ENCODE peak calls at places on chromosomes 1 and 21, in seven cellular contexts. Y is gastrocnemius medialis, A is heart left ventricle, P is IMR-90, V is HCT116, K is NB4, H is transverse colon. O is an unnamed sample.

GRCh38 chr1:43531453-43531905 is 796 bp downstream of the PTPRF start:
- DNase-seq in A (no peak), P (no peak), V (no peak), H (peak; percentile 63), K (no peak), Y (no peak), O (no peak)

GRCh38 chr1:201053155-201053860 is 29.8 kb upstream of the KIF21B start:
- DNase-seq in H (no peak), A (no peak), K (peak; percentile 9), V (no peak), P (no peak), Y (no peak), O (no peak)

GRCh38 chr1:151839457-151840409 is at the start of gene C2CD4D:
- DNase-seq in V (peak; percentile 27), H (peak; percentile 87), A (no peak), K (no peak), P (no peak), Y (peak; percentile 6), O (peak; percentile 53)

GRCh38 chr1:230383425-230383824 is 42.7 kb downstream of the PGBD5 start:
- DNase-seq in A (no peak), Y (no peak), V (no peak), H (no peak), K (no peak), P (no peak), O (no peak)

GRCh38 chr1:218658899-218659298 is 313.8 kb downstream of the TGFB2 start:
- DNase-seq in K (no peak), Y (no peak), A (no peak), H (no peak), V (no peak), P (peak; percentile 87), O (no peak)

GRCh38 chr21:45320991-45321656 is 33.4 kb upstream of the POFUT2 start:
- DNase-seq in A (no peak), Y (no peak), P (no peak), V (no peak), K (no peak), H (no peak), O (no peak)

GRCh38 chr1:45925728-45926287 is 122.4 kb downstream of the MAST2 start:
- DNase-seq in P (no peak), H (no peak), V (no peak), Y (no peak), A (no peak), K (no peak), O (no peak)

GRCh38 chr21:39444406-39445145 is 1.0 kb downstream of the LCA5L start:
- DNase-seq in K (peak; percentile 4), P (peak; percentile 58), H (no peak), Y (no peak), V (no peak), A (no peak), O (no peak)

GRCh38 chr1:197418693-197419092 is 150.6 kb downstream of the CRB1 start:
- DNase-seq in A (no peak), P (no peak), K (no peak), Y (no peak), V (no peak), H (no peak), O (no peak)

GRCh38 chr21:21897275-21897883 is 899.2 kb downstream of the NCAM2 start:
- DNase-seq in V (no peak), P (no peak), H (no peak), Y (no peak), K (no peak), A (no peak), O (no peak)

GRCh38 chr1:232600430-232601258 is 29.3 kb downstream of the SIPA1L2 start:
- DNase-seq in H (no peak), V (no peak), P (peak; percentile 58), A (no peak), Y (no peak), K (no peak), O (no peak)

GRCh38 chr1:65221638-65222421 is 73.8 kb downstream of the AK4 start:
- DNase-seq in K (no peak), P (no peak), A (no peak), Y (no peak), H (no peak), V (no peak), O (no peak)

GRCh38 chr1:13901041-13901440 is 201.1 kb downstream of the PRDM2 start:
- DNase-seq in H (no peak), V (no peak), Y (no peak), K (no peak), A (no peak), P (no peak), O (no peak)

GRCh38 chr1:178644308-178645120 is 80.5 kb upstream of the RALGPS2 start:
- DNase-seq in V (no peak), A (peak; percentile 43), Y (no peak), P (peak; percentile 59), K (no peak), H (peak; percentile 44), O (peak; percentile 30)

GRCh38 chr1:213127074-213127473 is 76.0 kb downstream of the RPS6KC1 start:
- DNase-seq in A (no peak), Y (no peak), H (no peak), V (no peak), P (peak; percentile 8), K (no peak), O (no peak)

GRCh38 chr1:47216278-47217059 is 15.6 kb downstream of the TAL1 start:
- DNase-seq in K (no peak), Y (no peak), H (no peak), A (no peak), V (no peak), P (no peak), O (no peak)

GRCh38 chr1:47213230-47213676 is 18.8 kb downstream of the TAL1 start:
- DNase-seq in H (no peak), K (no peak), A (no peak), P (no peak), Y (no peak), V (no peak), O (no peak)

GRCh38 chr1:47212636-47213229 is 19.3 kb downstream of the TAL1 start:
- DNase-seq in P (no peak), K (no peak), Y (no peak), A (no peak), V (no peak), H (no peak), O (no peak)

GRCh38 chr1:47215713-47216112 is 16.3 kb downstream of the TAL1 start:
- DNase-seq in Y (no peak), V (no peak), K (no peak), A (no peak), H (no peak), P (no peak), O (no peak)

GRCh38 chr1:47214554-47214953 is 17.5 kb downstream of the TAL1 start:
- DNase-seq in H (no peak), A (no peak), Y (no peak), P (no peak), K (no peak), V (no peak), O (no peak)
- TF ChIP-seq POLR2A in H (no peak), A (no peak), Y (no peak), P (no peak), K (no peak), V (no peak), O (no peak)

GRCh38 chr1:212034516-212035122 is 738 bp downstream of the INTS7 start:
- DNase-seq in A (no peak), K (no peak), Y (peak; percentile 19), V (no peak), H (no peak), P (no peak), O (no peak)
- TF ChIP-seq CTCF in A (no peak), K (peak; percentile 49), Y (no peak), V (no peak), H (no peak), P (no peak), O (no peak)

DNA sequence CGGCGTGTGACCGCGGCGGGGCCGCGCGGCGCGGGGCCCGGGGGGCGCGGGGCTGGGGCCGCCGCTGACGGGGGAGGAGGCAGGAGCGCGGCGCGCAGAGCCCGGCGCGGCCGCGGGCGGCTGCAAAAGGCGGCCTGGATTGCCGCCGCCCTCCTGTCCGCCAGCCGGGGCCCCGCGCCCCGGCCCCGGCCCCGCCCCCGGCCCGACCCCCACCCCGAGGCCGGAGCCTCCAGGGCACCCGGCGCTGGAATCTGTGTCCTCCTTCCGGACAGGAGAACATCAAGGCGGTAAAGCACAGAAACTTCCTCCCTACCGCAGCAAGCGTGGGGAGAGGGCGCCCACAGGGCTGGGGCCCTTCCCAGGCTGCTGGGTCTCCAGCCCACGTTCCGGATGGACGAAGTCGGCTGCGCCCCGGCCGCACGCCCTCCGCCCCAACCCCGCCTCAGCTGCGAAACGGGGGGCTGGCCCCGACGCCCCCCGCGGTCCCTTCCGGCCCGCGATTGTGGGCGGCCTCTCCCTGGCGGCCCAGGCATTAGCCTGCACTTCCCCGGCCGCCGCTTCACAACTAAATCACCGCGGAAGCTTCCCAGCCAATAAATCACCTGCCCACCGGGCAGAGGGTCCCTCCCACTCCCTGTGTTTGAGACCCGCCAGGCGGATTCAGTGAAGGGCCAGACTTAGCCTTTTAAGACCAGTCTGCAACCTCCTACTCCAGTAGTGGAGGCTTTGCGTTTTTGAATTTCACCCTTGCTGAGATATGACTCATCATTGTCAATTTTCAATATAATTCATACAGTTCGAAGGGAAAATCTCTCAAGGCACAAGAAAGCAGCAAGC is 106.0 kb downstream of the SLC45A1 start:
- DNase-seq in V (peak; percentile 36), K (peak; percentile 41), A (peak; percentile 61), Y (peak; percentile 59), H (peak; percentile 63), P (peak; percentile 65), O (peak; percentile 91)
- TF ChIP-seq POLR2A in V (peak; percentile 13), K (no peak), A (peak; percentile 69), Y (no peak), H (no peak), P (peak; percentile 56), O (no peak)

GRCh38 chr1:5622412-5622811 is 369.8 kb downstream of the NPHP4 start:
- DNase-seq in A (no peak), Y (peak; percentile 19), H (no peak), K (no peak), V (no peak), P (no peak), O (peak; percentile 56)

GRCh38 chr1:5620418-5620817 is 371.8 kb downstream of the NPHP4 start:
- DNase-seq in P (no peak), Y (no peak), V (no peak), K (no peak), H (no peak), A (no peak), O (no peak)

GRCh38 chr1:5621692-5622091 is 370.5 kb downstream of the NPHP4 start:
- DNase-seq in H (no peak), P (no peak), V (no peak), Y (no peak), K (no peak), A (no peak), O (no peak)

GRCh38 chr1:5619469-5619868 is 372.8 kb downstream of the NPHP4 start:
- DNase-seq in A (no peak), K (no peak), P (no peak), Y (no peak), V (no peak), H (no peak), O (no peak)

DNA sequence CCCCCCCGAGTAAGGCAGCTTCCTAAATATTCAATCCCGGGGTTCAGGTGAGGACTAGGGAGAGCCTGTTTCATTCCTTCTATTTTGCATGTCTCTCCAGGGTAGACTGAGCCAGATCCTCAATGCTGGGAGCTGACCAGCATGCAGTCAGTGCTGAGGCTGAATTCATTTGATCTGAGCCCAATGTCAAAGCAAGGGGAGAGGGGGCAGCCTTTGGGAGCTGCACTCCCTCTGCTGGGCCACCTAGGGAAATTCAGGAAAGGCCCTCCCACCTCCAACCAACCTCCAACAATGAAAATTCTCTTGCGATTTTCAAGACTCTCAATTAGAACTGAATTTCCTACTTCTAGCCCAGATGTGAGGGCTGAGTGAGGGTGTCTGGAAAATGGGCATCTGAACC is 371.2 kb downstream of the NPHP4 start:
- DNase-seq in P (no peak), K (peak; percentile 36), Y (no peak), H (no peak), V (peak; percentile 15), A (no peak), O (no peak)
- TF ChIP-seq CTCF in P (no peak), K (peak; percentile 56), Y (no peak), H (peak; percentile 31), V (peak; percentile 79), A (peak; percentile 42), O (no peak)

GRCh38 chr1:159067699-159068621 is 8.6 kb downstream of the AIM2 start:
- DNase-seq in H (no peak), Y (no peak), P (no peak), V (no peak), K (peak; percentile 75), A (no peak), O (no peak)
- TF ChIP-seq POLR2A in H (peak; percentile 35), Y (no peak), P (no peak), V (no peak), K (no peak), A (no peak), O (no peak)